ENCODE peak calls at places on chromosomes 3 and 15, in four cellular contexts. O, J, P and M are unnamed samples.

GRCh38 chr15:70234256-70234965 is 136.7 kb upstream of the TLE3 start:
- DNase-seq in O (no peak), J (no peak), P (peak; percentile 87), M (no peak)

GRCh38 chr3:196914866-196915265 is 27.5 kb downstream of the NCBP2 start:
- DNase-seq in O (no peak), J (no peak), P (no peak), M (no peak)

GRCh38 chr15:73930790-73931281 is 4.6 kb downstream of the LOXL1 start:
- DNase-seq in O (peak; percentile 26), J (peak; percentile 93), P (no peak), M (no peak)

GRCh38 chr3:195809291-195809785 is 2.4 kb downstream of the MUC4 start:
- DNase-seq in O (no peak), J (no peak), P (no peak), M (no peak)

GRCh38 chr15:74789171-74789627 is 7.3 kb downstream of the CSK start:
- DNase-seq in O (no peak), J (no peak), P (no peak), M (no peak)

GRCh38 chr15:36585774-36586173 is 6.3 kb downstream of the CDIN1 start:
- DNase-seq in O (no peak), J (no peak), P (no peak), M (no peak)

GRCh38 chr3:127069814-127070440 is 87.0 kb downstream of the PLXNA1 start:
- DNase-seq in O (peak; percentile 32), J (peak; percentile 54), P (no peak), M (no peak)

GRCh38 chr3:143315766-143316165 is 196.2 kb downstream of the CHST2 start:
- DNase-seq in O (no peak), J (no peak), P (no peak), M (no peak)

GRCh38 chr3:138862531-138862923 is 27.8 kb upstream of the PIK3CB start:
- DNase-seq in O (no peak), J (no peak), P (peak; percentile 11), M (no peak)

GRCh38 chr15:60223161-60223560 is 174.6 kb downstream of the ANXA2 start:
- DNase-seq in O (no peak), J (no peak), P (no peak), M (no peak)

GRCh38 chr3:123733805-123734526 is 149.1 kb upstream of the HACD2 start:
- DNase-seq in O (no peak), J (no peak), P (peak; percentile 84), M (no peak)

GRCh38 chr15:40776537-40777141 is 6.9 kb downstream of the C15orf62 start:
- DNase-seq in O (peak; percentile 83), J (no peak), P (no peak), M (no peak)

GRCh38 chr3:193297421-193297820 is 56.4 kb downstream of the PLAAT1 start:
- DNase-seq in O (no peak), J (no peak), P (no peak), M (no peak)

GRCh38 chr3:40387001-40387894 is at the start of gene ENTPD3:
- DNase-seq in O (peak; percentile 78), J (no peak), P (no peak), M (no peak)

GRCh38 chr3:185317674-185318073 is 45.3 kb upstream of the MAP3K13 start:
- DNase-seq in O (no peak), J (no peak), P (no peak), M (no peak)

GRCh38 chr3:168961271-168961670 is 702.2 kb downstream of the MECOM start:
- DNase-seq in O (no peak), J (no peak), P (no peak), M (no peak)

GRCh38 chr3:34260991-34261365 is 462.5 kb downstream of the PDCD6IP start:
- DNase-seq in O (no peak), J (no peak), P (peak; percentile 19), M (no peak)

GRCh38 chr3:10004960-10005564 is 18.4 kb upstream of the EMC3 start:
- DNase-seq in O (no peak), J (no peak), P (peak; percentile 9), M (no peak)

GRCh38 chr15:69193948-69194827 is 33.8 kb downstream of the GLCE start:
- DNase-seq in O (no peak), J (no peak), P (no peak), M (no peak)

GRCh38 chr3:110568246-110568645 is 503.4 kb upstream of the NECTIN3 start:
- DNase-seq in O (no peak), J (no peak), P (peak; percentile 69), M (no peak)

GRCh38 chr15:88219623-88220022 is 36.9 kb downstream of the NTRK3 start:
- DNase-seq in O (no peak), J (no peak), P (no peak), M (no peak)

GRCh38 chr3:174614046-174614445 is 245.1 kb upstream of the NAALADL2 start:
- DNase-seq in O (no peak), J (no peak), P (peak; percentile 4), M (no peak)

GRCh38 chr15:43776718-43777292 is at the start of gene ELL3:
- DNase-seq in O (peak; percentile 89), J (peak; percentile 91), P (peak; percentile 47), M (peak; percentile 88)

GRCh38 chr15:43463998-43464397 is 29.0 kb downstream of the TP53BP1 start:
- DNase-seq in O (no peak), J (no peak), P (no peak), M (no peak)

GRCh38 chr15:85693277-85693676 is 101.4 kb downstream of the KLHL25 start:
- DNase-seq in O (no peak), J (no peak), P (no peak), M (no peak)

GRCh38 chr15:38530113-38530512 is 34.5 kb downstream of the RASGRP1 start:
- DNase-seq in O (no peak), J (no peak), P (no peak), M (no peak)

GRCh38 chr3:154095832-154096421 is 25.3 kb upstream of the ARHGEF26 start:
- DNase-seq in O (no peak), J (no peak), P (peak; percentile 20), M (no peak)

GRCh38 chr3:72746412-72747411 is 101.5 kb downstream of the SHQ1 start:
- DNase-seq in O (no peak), J (no peak), P (peak; percentile 20), M (no peak)

GRCh38 chr3:101381809-101382208 is 61.4 kb upstream of the IMPG2 start:
- DNase-seq in O (no peak), J (no peak), P (peak; percentile 5), M (no peak)

GRCh38 chr3:53822331-53822741 is 23.9 kb downstream of the CHDH start:
- DNase-seq in O (no peak), J (peak; percentile 53), P (no peak), M (peak; percentile 46)

GRCh38 chr3:56087460-56087859 is 380.8 kb downstream of the ERC2 start:
- DNase-seq in O (no peak), J (no peak), P (no peak), M (no peak)

GRCh38 chr3:145133281-145133680 is 1027.7 kb downstream of the PLOD2 start:
- DNase-seq in O (no peak), J (no peak), P (no peak), M (no peak)

GRCh38 chr15:77853008-77853328 is 220.3 kb upstream of the LINGO1 start:
- DNase-seq in O (no peak), J (no peak), P (no peak), M (no peak)

GRCh38 chr3:161475905-161476304 is 20.7 kb upstream of the OTOL1 start:
- DNase-seq in O (no peak), J (no peak), P (peak; percentile 65), M (no peak)

GRCh38 chr15:82646250-82647044 is 716 bp downstream of the CPEB1 start:
- DNase-seq in O (no peak), J (no peak), P (no peak), M (no peak)

GRCh38 chr3:123723527-123724168 is 138.8 kb upstream of the HACD2 start:
- DNase-seq in O (no peak), J (peak; percentile 81), P (peak; percentile 72), M (no peak)

GRCh38 chr3:187629711-187630110 is 40.5 kb downstream of the SST start:
- DNase-seq in O (no peak), J (no peak), P (no peak), M (no peak)

GRCh38 chr15:22989576-22990477 is 9.7 kb upstream of the CYFIP1 start:
- DNase-seq in O (no peak), J (no peak), P (no peak), M (peak; percentile 56)

GRCh38 chr3:159987291-159987711 is 1.3 kb upstream of the IL12A start:
- DNase-seq in O (no peak), J (no peak), P (peak; percentile 36), M (no peak)

GRCh38 chr3:53705024-53705750 is 141.0 kb downstream of the CHDH start:
- DNase-seq in O (no peak), J (no peak), P (no peak), M (no peak)

GRCh38 chr3:117628896-117629295 is 919.3 kb downstream of the TUSC7 start:
- DNase-seq in O (no peak), J (no peak), P (peak; percentile 70), M (no peak)
- H3K4me3 ChIP-seq in O (no peak overlapping the region), J (no peak overlapping the region), P (no peak overlapping the region), M (no peak overlapping the region)

DNA sequence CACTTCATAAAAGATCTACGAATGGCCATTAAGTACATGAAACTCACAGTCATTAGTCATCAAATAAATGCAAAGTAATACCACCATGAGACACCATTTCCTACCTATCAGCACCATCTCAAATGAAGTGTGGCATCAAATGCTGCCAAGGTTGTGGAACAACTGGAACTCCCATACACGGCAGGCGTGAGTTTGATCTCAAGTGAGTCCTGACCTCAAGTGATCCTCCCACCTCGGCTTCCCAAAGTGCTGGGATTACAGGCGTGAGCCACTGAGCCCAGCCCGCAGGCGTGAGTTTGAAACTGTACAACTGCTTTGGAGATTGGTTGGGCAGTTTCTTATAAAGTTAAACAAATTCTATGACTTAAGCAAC is 28.8 kb upstream of the HDAC11 start:
- DNase-seq in O (peak; percentile 55), J (no peak), P (peak; percentile 14), M (no peak)
- H3K27ac ChIP-seq in O (peak overlapping the region; percentile 82), J (peak overlapping the region; percentile 69), P (no peak overlapping the region), M (no peak overlapping the region)

GRCh38 chr3:36714343-36714742 is 50.0 kb downstream of the DCLK3 start:
- DNase-seq in O (no peak), J (no peak), P (peak; percentile 31), M (no peak)
- TF ChIP-seq CTCF in O (no peak), J (no peak), P (peak; percentile 22), M (no peak)

GRCh38 chr3:136818191-136818850 is 605 bp upstream of the SLC35G2 start:
- DNase-seq in O (no peak), J (peak; percentile 66), P (peak; percentile 83), M (peak; percentile 79)
- H3K4me3 ChIP-seq in O (peak overlapping the region; percentile 74), J (peak overlapping the region; percentile 60), P (peak overlapping the region; percentile 82), M (peak overlapping the region; percentile 85)

GRCh38 chr3:171904829-171905228 is 61.7 kb downstream of the TMEM212 start:
- DNase-seq in O (no peak), J (no peak), P (no peak), M (no peak)

GRCh38 chr3:171906951-171907676 is 64.0 kb downstream of the TMEM212 start:
- DNase-seq in O (no peak), J (no peak), P (no peak), M (no peak)

GRCh38 chr3:171898192-171898591 is 55.0 kb downstream of the TMEM212 start:
- DNase-seq in O (no peak), J (no peak), P (no peak), M (no peak)

GRCh38 chr3:171900396-171900795 is 57.2 kb downstream of the TMEM212 start:
- DNase-seq in O (no peak), J (no peak), P (no peak), M (no peak)

GRCh38 chr3:171901615-171902312 is 58.6 kb downstream of the TMEM212 start:
- DNase-seq in O (no peak), J (no peak), P (no peak), M (no peak)
- H3K27ac ChIP-seq in O (no peak overlapping the region), J (no peak overlapping the region), P (no peak overlapping the region), M (no peak overlapping the region)

GRCh38 chr15:98914626-98915025 is 93.0 kb downstream of the PGPEP1L start:
- DNase-seq in O (no peak), J (no peak), P (peak; percentile 86), M (no peak)
- TF ChIP-seq CTCF in O (no peak), J (no peak), P (no peak), M (no peak)